ENCODE peak calls at places on chromosomes 6 and 20, in four cellular contexts. T is keratinocyte, X is islet precursor cell, B is NCI-H774. C is an unnamed sample.

GRCh38 chr6:26299286-26300042 is 65.5 kb upstream of the BTN3A2 start:
- DNase-seq in T (no peak), X (no peak), B (no peak), C (peak)

GRCh38 chr6:87697581-87698552 is 4.2 kb downstream of the AKIRIN2 start:
- DNase-seq in B (peak), T (no peak), X (no peak), C (no peak)

GRCh38 chr6:168018664-168019063 is 21.2 kb downstream of the KIF25 start:
- DNase-seq in X (peak), B (no peak), T (no peak), C (no peak)

GRCh38 chr6:84263557-84263956 is 36.1 kb upstream of the CEP162 start:
- DNase-seq in T (no peak), B (no peak), X (peak), C (no peak)

GRCh38 chr20:61776491-61776890 is 289.2 kb downstream of the TAF4 start:
- DNase-seq in B (peak), T (no peak), X (no peak), C (no peak)

GRCh38 chr6:141726158-141726557 is 406.6 kb upstream of the GJE1 start:
- DNase-seq in B (peak), X (peak), T (no peak), C (peak)

GRCh38 chr20:57040924-57041323 is 225.5 kb downstream of the BMP7 start:
- DNase-seq in T (no peak), B (no peak), X (no peak), C (no peak)

GRCh38 chr6:130337534-130337933 is 28.3 kb upstream of the TMEM200A start:
- DNase-seq in X (no peak), T (no peak), B (no peak), C (no peak)

GRCh38 chr6:52207066-52207465 is 20.9 kb downstream of the IL17A start:
- DNase-seq in B (no peak), T (no peak), X (no peak), C (no peak)

GRCh38 chr6:118659513-118660217 is 8.3 kb upstream of the CEP85L start:
- DNase-seq in B (no peak), X (no peak), T (no peak), C (no peak)

GRCh38 chr6:5590187-5590586 is 328.9 kb downstream of the FARS2 start:
- DNase-seq in X (no peak), B (peak), T (no peak), C (no peak)

GRCh38 chr6:79841577-79842381 is 105.6 kb downstream of the ELOVL4 start:
- DNase-seq in T (no peak), X (no peak), B (no peak), C (peak)

GRCh38 chr6:14270925-14271791 is 153.6 kb downstream of the CD83 start:
- DNase-seq in X (peak), T (peak), B (no peak), C (peak)

GRCh38 chr6:160386869-160387518 is 38.8 kb downstream of the SLC22A3 start:
- DNase-seq in X (peak), B (no peak), T (peak), C (no peak)

GRCh38 chr20:22339091-22339881 is 245.1 kb downstream of the FOXA2 start:
- DNase-seq in T (no peak), X (no peak), B (peak), C (peak)

GRCh38 chr6:24492475-24492874 is 2.3 kb upstream of the ALDH5A1 start:
- DNase-seq in X (peak), T (no peak), B (no peak), C (peak)

GRCh38 chr20:4956200-4956810 is 45.0 kb downstream of the SLC23A2 start:
- DNase-seq in B (peak), T (no peak), X (no peak), C (no peak)

GRCh38 chr20:53857723-53858236 is 212.6 kb downstream of the BCAS1 start:
- DNase-seq in X (no peak), T (no peak), B (no peak), C (no peak)

GRCh38 chr6:143555071-143555492 is 43.6 kb upstream of the FUCA2 start:
- DNase-seq in X (no peak), B (no peak), T (no peak), C (no peak)

GRCh38 chr6:110756817-110757216 is 58.5 kb downstream of the CDK19 start:
- DNase-seq in T (no peak), X (no peak), B (no peak), C (no peak)

GRCh38 chr6:21556968-21557721 is 36.4 kb upstream of the SOX4 start:
- DNase-seq in B (peak), T (no peak), X (no peak), C (no peak)

GRCh38 chr6:11120273-11121005 is 8.9 kb upstream of the ERVFRD-1 start:
- DNase-seq in B (no peak), X (no peak), T (no peak), C (no peak)

C was measured in endodermal cell.